ENCODE peak calls at places on chromosomes 11 and 22, in five cellular contexts. U is epithelial cell of esophagus; J is CD8-positive, alpha-beta T cell; N is PC-9; K is Calu3. Y is an unnamed sample.

GRCh38 chr11:92376146-92376599 is 151.6 kb downstream of the FAT3 start:
- DNase-seq in U (no peak), J (no peak), N (no peak), K (no peak), Y (no peak)

GRCh38 chr11:61129608-61130523 is 27.6 kb downstream of the CD5 start:
- DNase-seq in U (peak; percentile 90), J (peak; percentile 91), N (peak; percentile 85), K (peak; percentile 95), Y (peak; percentile 97)

GRCh38 chr11:7569044-7569443 is 55.2 kb downstream of the PPFIBP2 start:
- DNase-seq in U (no peak), J (no peak), N (no peak), K (no peak), Y (no peak)

GRCh38 chr11:61645179-61645868 is 34.9 kb upstream of the DAGLA start:
- DNase-seq in U (no peak), J (no peak), N (no peak), K (no peak), Y (no peak)

GRCh38 chr11:85756401-85757200 is 54.3 kb downstream of the SYTL2 start:
- DNase-seq in U (peak; percentile 36), J (peak; percentile 47), N (no peak), K (no peak), Y (no peak)

GRCh38 chr11:35412285-35412684 is 7.1 kb downstream of the SLC1A2 start:
- DNase-seq in U (no peak), J (no peak), N (no peak), K (no peak), Y (no peak)

GRCh38 chr22:29629382-29630179 is 26.1 kb downstream of the NF2 start:
- DNase-seq in U (no peak), J (no peak), N (no peak), K (no peak), Y (no peak)

GRCh38 chr11:59102259-59102765 is 4.7 kb upstream of the FAM111B start:
- DNase-seq in U (peak; percentile 62), J (peak; percentile 47), N (no peak), K (peak; percentile 73), Y (peak; percentile 74)

GRCh38 chr11:130629039-130629438 is 180.6 kb downstream of the ADAMTS15 start:
- DNase-seq in U (peak; percentile 62), J (no peak), N (no peak), K (no peak), Y (no peak)

GRCh38 chr11:47394322-47395224 is 13.8 kb upstream of the SLC39A13 start:
- DNase-seq in U (no peak), J (peak; percentile 68), N (no peak), K (no peak), Y (peak; percentile 87)

GRCh38 chr11:16216831-16217230 is 139.5 kb downstream of the SOX6 start:
- DNase-seq in U (no peak), J (no peak), N (no peak), K (no peak), Y (no peak)

GRCh38 chr11:120331301-120331966 is 4.8 kb upstream of the ARHGEF12 start:
- DNase-seq in U (peak; percentile 88), J (no peak), N (peak; percentile 97), K (no peak), Y (no peak)

GRCh38 chr11:64549969-64550368 is 41.1 kb upstream of the SLC22A12 start:
- DNase-seq in U (no peak), J (no peak), N (no peak), K (no peak), Y (no peak)

GRCh38 chr22:41094036-41094435 is 1.6 kb downstream of the EP300 start:
- DNase-seq in U (peak; percentile 43), J (no peak), N (no peak), K (no peak), Y (no peak)

GRCh38 chr11:68950268-68950667 is 30.5 kb downstream of the MRGPRD start:
- DNase-seq in U (peak; percentile 20), J (no peak), N (peak; percentile 49), K (no peak), Y (no peak)
- TF ChIP-seq CTCF in U (peak; percentile 53), J (no peak), N (peak; percentile 73), K (no peak), Y (peak; percentile 14)

GRCh38 chr11:119046489-119046888 is 10.5 kb downstream of the HYOU1 start:
- DNase-seq in U (no peak), J (no peak), N (no peak), K (no peak), Y (no peak)

GRCh38 chr11:119041821-119042514 is 11.3 kb upstream of the SLC37A4 start:
- DNase-seq in U (peak; percentile 33), J (no peak), N (peak; percentile 35), K (no peak), Y (no peak)

GRCh38 chr11:119047205-119047604 is 9.8 kb downstream of the HYOU1 start:
- DNase-seq in U (no peak), J (no peak), N (peak; percentile 12), K (no peak), Y (no peak)

GRCh38 chr11:119048644-119049043 is 8.4 kb downstream of the HYOU1 start:
- DNase-seq in U (no peak), J (no peak), N (no peak), K (no peak), Y (no peak)

DNA sequence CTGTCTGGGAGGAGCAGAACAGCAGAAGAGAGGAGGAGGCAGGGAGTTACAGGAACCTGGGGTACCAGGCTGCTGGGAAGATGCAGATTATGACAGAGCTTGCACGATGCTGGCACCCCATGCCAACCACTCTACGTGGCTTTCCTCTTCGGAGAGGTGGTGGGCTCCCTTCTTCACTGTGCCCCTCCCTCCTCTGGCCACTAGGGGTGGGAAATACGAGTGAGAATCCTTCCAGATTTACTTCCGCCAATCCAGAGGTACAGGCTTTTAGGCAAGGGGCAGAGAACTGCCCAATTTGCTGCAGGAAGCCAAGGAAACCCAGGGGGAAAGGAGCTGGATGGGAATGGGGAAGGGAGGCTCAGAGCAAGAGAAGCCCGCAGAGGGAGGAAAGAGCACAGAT is 12.3 kb downstream of the HYOU1 start:
- DNase-seq in U (no peak), J (no peak), N (peak; percentile 21), K (no peak), Y (no peak)
- TF ChIP-seq CTCF in U (peak; percentile 14), J (no peak), N (peak; percentile 47), K (no peak), Y (no peak)

DNA sequence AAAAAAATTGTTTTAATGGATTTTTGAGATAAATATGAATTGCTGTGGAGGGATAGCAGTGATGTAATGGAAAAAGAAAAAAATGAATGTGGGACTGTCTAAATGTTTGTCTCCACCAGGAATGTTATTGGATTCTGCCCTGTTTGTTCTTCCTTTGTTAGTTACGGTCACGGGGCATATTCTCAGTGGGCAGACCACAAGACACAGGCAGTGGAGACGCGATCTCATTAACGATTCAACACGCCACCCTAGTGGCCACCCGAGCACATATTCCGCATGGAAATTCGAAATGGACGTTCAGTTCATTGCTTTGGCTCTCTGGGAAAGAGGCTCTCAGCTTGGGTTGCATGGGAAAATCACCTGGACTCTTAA is 151.8 kb upstream of the TTC12 start:
- DNase-seq in U (no peak), J (no peak), N (no peak), K (no peak), Y (no peak)
- TF ChIP-seq CTCF in U (no peak), J (no peak), N (no peak), K (no peak), Y (no peak)

GRCh38 chr22:25487508-25487907 is 77.0 kb upstream of the GRK3 start:
- DNase-seq in U (no peak), J (no peak), N (no peak), K (no peak), Y (no peak)
- TF ChIP-seq CTCF in U (no peak), J (no peak), N (no peak), K (no peak), Y (no peak)

DNA sequence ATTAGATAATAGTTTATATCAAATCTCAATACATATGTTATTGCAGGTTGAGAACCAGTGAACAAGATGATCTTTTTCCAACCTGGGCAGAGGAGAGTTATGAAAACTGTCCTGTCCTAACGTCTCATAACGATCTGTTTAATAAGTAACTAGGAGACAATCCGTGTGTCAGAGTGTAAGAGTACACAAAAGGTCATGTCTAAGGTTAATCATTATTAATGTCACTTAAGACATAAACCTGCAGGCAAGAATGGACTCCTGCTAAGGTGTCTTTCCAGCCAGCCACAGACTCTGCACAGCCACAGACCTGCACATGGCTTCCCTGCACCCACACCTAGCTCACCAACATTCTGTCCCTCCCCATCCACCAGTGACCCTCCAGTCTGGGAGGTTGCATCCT is 10.1 kb downstream of the SLC5A4 start:
- DNase-seq in U (no peak), J (no peak), N (no peak), K (no peak), Y (no peak)
- TF ChIP-seq CTCF in U (no peak), J (no peak), N (no peak), K (no peak), Y (no peak)

DNA sequence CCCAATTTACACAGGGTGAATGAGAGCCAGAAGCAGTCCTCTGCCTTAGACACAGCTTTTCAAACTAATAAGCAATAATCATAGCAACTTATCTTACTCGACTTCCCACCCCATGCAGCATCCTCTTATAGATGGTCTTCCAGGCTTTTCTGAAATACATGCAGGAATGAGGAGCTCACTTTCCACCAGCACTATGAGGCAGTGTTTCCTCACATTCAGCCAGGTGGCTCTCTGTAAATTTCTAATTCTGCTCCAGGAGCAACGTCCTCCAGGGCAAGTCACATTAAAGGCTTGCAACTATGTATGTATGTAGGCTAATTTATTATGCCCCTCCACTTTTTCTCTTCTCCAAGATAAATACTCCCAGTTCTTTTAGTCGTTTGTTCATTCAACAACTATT is 60.0 kb downstream of the PAK1 start:
- DNase-seq in U (no peak), J (no peak), N (no peak), K (no peak), Y (no peak)
- TF ChIP-seq CTCF in U (no peak), J (no peak), N (no peak), K (no peak), Y (peak; percentile 27)